ENCODE peak calls at places on chromosomes 2 and 18, in eight cellular contexts. F, O, Q, L, U, W, N and K are unnamed samples.

GRCh38 chr2:222651721-222652420 is 4.0 kb downstream of the FARSB start:
- DNase-seq in F (no peak), O (no peak), Q (no peak), L (no peak), U (no peak), W (no peak), N (no peak), K (no peak)

GRCh38 chr2:39608690-39609457 is 56.8 kb upstream of the TMEM178A start:
- DNase-seq in F (no peak), O (no peak), Q (no peak), L (no peak), U (no peak), W (no peak), N (peak), K (no peak)

GRCh38 chr2:216189410-216189809 is 80.3 kb downstream of the XRCC5 start:
- DNase-seq in F (no peak), O (peak), Q (no peak), L (no peak), U (no peak), W (no peak), N (no peak), K (no peak)

GRCh38 chr2:109471656-109472055 is 142.1 kb downstream of the SEPTIN10 start:
- DNase-seq in F (no peak), O (no peak), Q (no peak), L (no peak), U (no peak), W (no peak), N (no peak), K (no peak)

GRCh38 chr18:9130806-9131205 is 5.8 kb upstream of the ANKRD12 start:
- DNase-seq in F (no peak), O (no peak), Q (no peak), L (no peak), U (no peak), W (no peak), N (no peak), K (no peak)

GRCh38 chr2:111534816-111535803 is 348.9 kb downstream of the ANAPC1 start:
- DNase-seq in F (no peak), O (peak), Q (no peak), L (peak), U (no peak), W (no peak), N (peak), K (no peak)

GRCh38 chr2:29632018-29632417 is 289.4 kb downstream of the ALK start:
- DNase-seq in F (no peak), O (no peak), Q (peak), L (no peak), U (no peak), W (no peak), N (no peak), K (no peak)

GRCh38 chr2:20326163-20326780 is 24.4 kb downstream of the PUM2 start:
- DNase-seq in F (peak), O (peak), Q (peak), L (no peak), U (no peak), W (no peak), N (peak), K (peak)

GRCh38 chr2:84904717-84905174 is 710 bp upstream of the TMSB10 start:
- DNase-seq in F (no peak), O (peak), Q (no peak), L (peak), U (no peak), W (no peak), N (no peak), K (no peak)

GRCh38 chr2:8522682-8523081 is 159.2 kb upstream of the ID2 start:
- DNase-seq in F (no peak), O (no peak), Q (no peak), L (no peak), U (no peak), W (no peak), N (no peak), K (no peak)

GRCh38 chr2:190553254-190553653 is 18.7 kb upstream of the NEMP2 start:
- DNase-seq in F (no peak), O (no peak), Q (no peak), L (peak), U (no peak), W (no peak), N (no peak), K (no peak)

GRCh38 chr2:170869461-170869860 is 52.8 kb downstream of the GAD1 start:
- DNase-seq in F (no peak), O (no peak), Q (no peak), L (no peak), U (no peak), W (no peak), N (no peak), K (no peak)

GRCh38 chr2:204669386-204669785 is 124.1 kb downstream of the PARD3B start:
- DNase-seq in F (no peak), O (no peak), Q (no peak), L (no peak), U (no peak), W (no peak), N (no peak), K (no peak)

GRCh38 chr2:234880551-234881211 is 71.1 kb upstream of the SH3BP4 start:
- DNase-seq in F (no peak), O (peak), Q (peak), L (no peak), U (no peak), W (peak), N (no peak), K (no peak)